ENCODE peak calls at places on chromosome 20, in six cellular contexts. One of them, this sample, is unnamed.

GRCh38 chr20:43409041-43409913 is 48.4 kb upstream of the SRSF6 start:
- DNase-seq in HCEC 1CT: peak; percentile 31
- DNase-seq in T-cell: no peak
- DNase-seq in amygdala: no peak
- DNase-seq in breast epithelium: no peak
- DNase-seq in naive thymus-derived CD8-positive, alpha-beta T cell: no peak
- DNase-seq in this sample: no peak

GRCh38 chr20:53826597-53827291 is 233.1 kb upstream of the ZNF217 start:
- DNase-seq in T-cell: no peak
- DNase-seq in breast epithelium: no peak
- DNase-seq in HCEC 1CT: peak; percentile 25
- DNase-seq in naive thymus-derived CD8-positive, alpha-beta T cell: no peak
- DNase-seq in amygdala: no peak
- DNase-seq in this sample: no peak

GRCh38 chr20:36881331-36881730 is 5.4 kb downstream of the TLDC2 start:
- DNase-seq in T-cell: no peak
- DNase-seq in HCEC 1CT: no peak
- DNase-seq in breast epithelium: no peak
- DNase-seq in naive thymus-derived CD8-positive, alpha-beta T cell: no peak
- DNase-seq in amygdala: no peak
- DNase-seq in this sample: no peak

GRCh38 chr20:51346686-51347485 is 195.6 kb downstream of the NFATC2 start:
- DNase-seq in amygdala: no peak
- DNase-seq in HCEC 1CT: peak; percentile 62
- DNase-seq in breast epithelium: no peak
- DNase-seq in naive thymus-derived CD8-positive, alpha-beta T cell: no peak
- DNase-seq in T-cell: no peak
- DNase-seq in this sample: no peak

GRCh38 chr20:25044660-25045342 is 13.1 kb downstream of the ACSS1 start:
- DNase-seq in T-cell: no peak
- DNase-seq in naive thymus-derived CD8-positive, alpha-beta T cell: no peak
- DNase-seq in HCEC 1CT: no peak
- DNase-seq in amygdala: peak; percentile 84
- DNase-seq in breast epithelium: no peak
- DNase-seq in this sample: no peak

GRCh38 chr20:60970601-60971000 is 281.5 kb upstream of the CDH4 start:
- DNase-seq in HCEC 1CT: no peak
- DNase-seq in naive thymus-derived CD8-positive, alpha-beta T cell: no peak
- DNase-seq in breast epithelium: no peak
- DNase-seq in T-cell: no peak
- DNase-seq in amygdala: no peak
- DNase-seq in this sample: no peak

GRCh38 chr20:12201289-12201991 is 283.7 kb downstream of the BTBD3 start:
- DNase-seq in naive thymus-derived CD8-positive, alpha-beta T cell: no peak
- DNase-seq in amygdala: no peak
- DNase-seq in breast epithelium: no peak
- DNase-seq in HCEC 1CT: peak; percentile 93
- DNase-seq in T-cell: no peak
- DNase-seq in this sample: no peak

GRCh38 chr20:38426006-38426405 is 9.1 kb downstream of the SNHG17 start:
- DNase-seq in amygdala: peak; percentile 24
- DNase-seq in naive thymus-derived CD8-positive, alpha-beta T cell: no peak
- DNase-seq in HCEC 1CT: peak; percentile 93
- DNase-seq in T-cell: no peak
- DNase-seq in breast epithelium: no peak
- DNase-seq in this sample: no peak

GRCh38 chr20:37992802-37993538 is 40.3 kb downstream of the TTI1 start:
- DNase-seq in naive thymus-derived CD8-positive, alpha-beta T cell: peak; percentile 23
- DNase-seq in amygdala: peak; percentile 14
- DNase-seq in breast epithelium: no peak
- DNase-seq in HCEC 1CT: peak; percentile 94
- DNase-seq in T-cell: no peak
- DNase-seq in this sample: peak; percentile 50

GRCh38 chr20:40954521-40955165 is 74.0 kb upstream of the TOP1 start:
- DNase-seq in HCEC 1CT: no peak
- DNase-seq in naive thymus-derived CD8-positive, alpha-beta T cell: no peak
- DNase-seq in amygdala: no peak
- DNase-seq in breast epithelium: no peak
- DNase-seq in T-cell: no peak
- DNase-seq in this sample: no peak

GRCh38 chr20:53216856-53217576 is 244.9 kb downstream of the TSHZ2 start:
- DNase-seq in amygdala: peak; percentile 14
- DNase-seq in naive thymus-derived CD8-positive, alpha-beta T cell: peak; percentile 78
- DNase-seq in breast epithelium: peak; percentile 79
- DNase-seq in T-cell: peak; percentile 61
- DNase-seq in HCEC 1CT: no peak
- DNase-seq in this sample: peak; percentile 39

GRCh38 chr20:36573798-36574277 is 441 bp downstream of the TGIF2 start:
- DNase-seq in breast epithelium: no peak
- DNase-seq in T-cell: peak; percentile 22
- DNase-seq in amygdala: peak; percentile 19
- DNase-seq in HCEC 1CT: no peak
- DNase-seq in naive thymus-derived CD8-positive, alpha-beta T cell: no peak
- DNase-seq in this sample: peak; percentile 60

GRCh38 chr20:4161447-4162251 is 146.3 kb upstream of the RNF24 start:
- DNase-seq in HCEC 1CT: no peak
- DNase-seq in T-cell: no peak
- DNase-seq in amygdala: no peak
- DNase-seq in naive thymus-derived CD8-positive, alpha-beta T cell: no peak
- DNase-seq in breast epithelium: peak; percentile 62
- DNase-seq in this sample: no peak

GRCh38 chr20:45067087-45067486 is 33.8 kb downstream of the KCNS1 start:
- DNase-seq in naive thymus-derived CD8-positive, alpha-beta T cell: no peak
- DNase-seq in T-cell: no peak
- DNase-seq in HCEC 1CT: no peak
- DNase-seq in amygdala: no peak
- DNase-seq in breast epithelium: no peak
- DNase-seq in this sample: no peak

GRCh38 chr20:52033313-52033712 is 158.3 kb downstream of the ZFP64 start:
- DNase-seq in T-cell: no peak
- DNase-seq in amygdala: no peak
- DNase-seq in breast epithelium: no peak
- DNase-seq in naive thymus-derived CD8-positive, alpha-beta T cell: no peak
- DNase-seq in HCEC 1CT: no peak
- DNase-seq in this sample: no peak

GRCh38 chr20:32364554-32365208 is 6.5 kb downstream of the ASXL1 start:
- DNase-seq in T-cell: no peak
- DNase-seq in amygdala: no peak
- DNase-seq in breast epithelium: no peak
- DNase-seq in naive thymus-derived CD8-positive, alpha-beta T cell: no peak
- DNase-seq in HCEC 1CT: no peak
- DNase-seq in this sample: no peak

GRCh38 chr20:49325981-49326380 is 48.1 kb upstream of the ZNFX1 start:
- DNase-seq in T-cell: no peak
- DNase-seq in amygdala: no peak
- DNase-seq in naive thymus-derived CD8-positive, alpha-beta T cell: no peak
- DNase-seq in breast epithelium: no peak
- DNase-seq in HCEC 1CT: no peak
- DNase-seq in this sample: no peak

GRCh38 chr20:44467289-44467883 is 8.3 kb upstream of the TTPAL start:
- DNase-seq in T-cell: no peak
- DNase-seq in naive thymus-derived CD8-positive, alpha-beta T cell: no peak
- DNase-seq in breast epithelium: no peak
- DNase-seq in amygdala: no peak
- DNase-seq in HCEC 1CT: peak; percentile 65
- DNase-seq in this sample: no peak

GRCh38 chr20:37880726-37881591 is 22.0 kb upstream of the VSTM2L start:
- DNase-seq in T-cell: no peak
- DNase-seq in breast epithelium: no peak
- DNase-seq in amygdala: no peak
- DNase-seq in naive thymus-derived CD8-positive, alpha-beta T cell: no peak
- DNase-seq in HCEC 1CT: no peak
- DNase-seq in this sample: no peak

GRCh38 chr20:38217791-38218565 is 42.6 kb downstream of the KIAA1755 start:
- DNase-seq in T-cell: no peak
- DNase-seq in amygdala: no peak
- DNase-seq in breast epithelium: no peak
- DNase-seq in naive thymus-derived CD8-positive, alpha-beta T cell: no peak
- DNase-seq in HCEC 1CT: peak; percentile 94
- DNase-seq in this sample: no peak

GRCh38 chr20:29079769-29080690 is 2177.4 kb upstream of the DEFB115 start:
- DNase-seq in T-cell: no peak
- DNase-seq in breast epithelium: no peak
- DNase-seq in naive thymus-derived CD8-positive, alpha-beta T cell: no peak
- DNase-seq in amygdala: no peak
- DNase-seq in HCEC 1CT: no peak
- DNase-seq in this sample: no peak

GRCh38 chr20:18524646-18525045 is 16.9 kb downstream of the SEC23B start:
- DNase-seq in T-cell: no peak
- DNase-seq in HCEC 1CT: peak; percentile 77
- DNase-seq in naive thymus-derived CD8-positive, alpha-beta T cell: no peak
- DNase-seq in amygdala: no peak
- DNase-seq in breast epithelium: no peak
- DNase-seq in this sample: no peak

GRCh38 chr20:63187338-63188158 is 28.4 kb downstream of the YTHDF1 start:
- DNase-seq in naive thymus-derived CD8-positive, alpha-beta T cell: no peak
- DNase-seq in amygdala: no peak
- DNase-seq in breast epithelium: no peak
- DNase-seq in HCEC 1CT: no peak
- DNase-seq in T-cell: no peak
- DNase-seq in this sample: no peak

GRCh38 chr20:50588034-50588736 is 78.0 kb downstream of the PTPN1 start:
- DNase-seq in breast epithelium: peak; percentile 76
- DNase-seq in naive thymus-derived CD8-positive, alpha-beta T cell: peak; percentile 70
- DNase-seq in HCEC 1CT: peak; percentile 56
- DNase-seq in T-cell: peak; percentile 55
- DNase-seq in amygdala: peak; percentile 12
- DNase-seq in this sample: peak; percentile 60

GRCh38 chr20:46580613-46581012 is 30.2 kb upstream of the OCSTAMP start:
- DNase-seq in breast epithelium: no peak
- DNase-seq in amygdala: no peak
- DNase-seq in HCEC 1CT: no peak
- DNase-seq in T-cell: no peak
- DNase-seq in naive thymus-derived CD8-positive, alpha-beta T cell: no peak
- DNase-seq in this sample: no peak

GRCh38 chr20:9068896-9069663 is at the start of gene PLCB4:
- DNase-seq in naive thymus-derived CD8-positive, alpha-beta T cell: no peak
- DNase-seq in HCEC 1CT: peak; percentile 53
- DNase-seq in T-cell: no peak
- DNase-seq in breast epithelium: peak; percentile 64
- DNase-seq in amygdala: peak; percentile 0
- DNase-seq in this sample: no peak

GRCh38 chr20:24160563-24161355 is 172.2 kb upstream of the GGTLC1 start:
- DNase-seq in HCEC 1CT: no peak
- DNase-seq in T-cell: no peak
- DNase-seq in amygdala: peak; percentile 11
- DNase-seq in breast epithelium: no peak
- DNase-seq in naive thymus-derived CD8-positive, alpha-beta T cell: no peak
- DNase-seq in this sample: peak; percentile 17

GRCh38 chr20:10297684-10298240 is 79.1 kb downstream of the SNAP25 start:
- DNase-seq in HCEC 1CT: peak; percentile 37
- DNase-seq in naive thymus-derived CD8-positive, alpha-beta T cell: no peak
- DNase-seq in breast epithelium: no peak
- DNase-seq in T-cell: no peak
- DNase-seq in amygdala: no peak
- DNase-seq in this sample: no peak

GRCh38 chr20:61927193-61927825 is 138.4 kb downstream of the TAF4 start:
- DNase-seq in HCEC 1CT: no peak
- DNase-seq in naive thymus-derived CD8-positive, alpha-beta T cell: no peak
- DNase-seq in T-cell: no peak
- DNase-seq in breast epithelium: no peak
- DNase-seq in amygdala: no peak
- DNase-seq in this sample: no peak

GRCh38 chr20:3927486-3928291 is 38.5 kb downstream of the PANK2 start:
- DNase-seq in breast epithelium: no peak
- DNase-seq in naive thymus-derived CD8-positive, alpha-beta T cell: no peak
- DNase-seq in HCEC 1CT: peak; percentile 40
- DNase-seq in amygdala: no peak
- DNase-seq in T-cell: no peak
- DNase-seq in this sample: no peak

GRCh38 chr20:19347943-19348456 is 135.6 kb downstream of the SLC24A3 start:
- DNase-seq in breast epithelium: no peak
- DNase-seq in naive thymus-derived CD8-positive, alpha-beta T cell: peak; percentile 17
- DNase-seq in HCEC 1CT: no peak
- DNase-seq in T-cell: no peak
- DNase-seq in amygdala: no peak
- DNase-seq in this sample: peak; percentile 28

GRCh38 chr20:38673731-38674177 is 50.5 kb upstream of the SLC32A1 start:
- DNase-seq in HCEC 1CT: no peak
- DNase-seq in naive thymus-derived CD8-positive, alpha-beta T cell: peak; percentile 15
- DNase-seq in amygdala: no peak
- DNase-seq in T-cell: no peak
- DNase-seq in breast epithelium: no peak
- DNase-seq in this sample: no peak

GRCh38 chr20:21143194-21143890 is 17.5 kb downstream of the KIZ start:
- DNase-seq in HCEC 1CT: no peak
- DNase-seq in breast epithelium: no peak
- DNase-seq in naive thymus-derived CD8-positive, alpha-beta T cell: no peak
- DNase-seq in T-cell: no peak
- DNase-seq in amygdala: no peak
- DNase-seq in this sample: no peak

GRCh38 chr20:17618673-17619013 is 48.8 kb downstream of the DSTN start:
- DNase-seq in HCEC 1CT: no peak
- DNase-seq in naive thymus-derived CD8-positive, alpha-beta T cell: no peak
- DNase-seq in amygdala: no peak
- DNase-seq in breast epithelium: no peak
- DNase-seq in T-cell: no peak
- DNase-seq in this sample: no peak

GRCh38 chr20:49039854-49040253 is 6.3 kb upstream of the CSE1L start:
- DNase-seq in breast epithelium: no peak
- DNase-seq in HCEC 1CT: no peak
- DNase-seq in amygdala: no peak
- DNase-seq in naive thymus-derived CD8-positive, alpha-beta T cell: no peak
- DNase-seq in T-cell: no peak
- DNase-seq in this sample: no peak

GRCh38 chr20:11101243-11101642 is 427.4 kb upstream of the JAG1 start:
- DNase-seq in breast epithelium: no peak
- DNase-seq in T-cell: no peak
- DNase-seq in HCEC 1CT: no peak
- DNase-seq in amygdala: no peak
- DNase-seq in naive thymus-derived CD8-positive, alpha-beta T cell: no peak
- DNase-seq in this sample: no peak

GRCh38 chr20:6108330-6108729 is 14.5 kb downstream of the FERMT1 start:
- DNase-seq in amygdala: no peak
- DNase-seq in naive thymus-derived CD8-positive, alpha-beta T cell: no peak
- DNase-seq in HCEC 1CT: no peak
- DNase-seq in breast epithelium: no peak
- DNase-seq in T-cell: no peak
- DNase-seq in this sample: no peak

GRCh38 chr20:26216025-26216424 is 519.4 kb upstream of the ZNF337 start:
- DNase-seq in HCEC 1CT: peak; percentile 77
- DNase-seq in naive thymus-derived CD8-positive, alpha-beta T cell: no peak
- DNase-seq in amygdala: no peak
- DNase-seq in T-cell: no peak
- DNase-seq in breast epithelium: no peak
- DNase-seq in this sample: no peak